ENCODE peak calls at places on chromosomes 1 and 21, in ten cellular contexts. J is neural progenitor cell, I is colonic mucosa, T is H9, F is fibroblast of lung, N is HCT116, K is PC-3, R is mesenchymal stem cell, S is IMR-90, E is GM23248. P is an unnamed sample.

GRCh38 chr1:72837781-72838180 is 555.4 kb upstream of the NEGR1 start:
- DNase-seq in K (no peak), T (peak; percentile 36), J (peak; percentile 54), F (no peak), R (no peak), N (no peak), S (no peak), E (no peak), I (no peak), P (no peak)

GRCh38 chr1:151713044-151713443 is 3.6 kb downstream of the CELF3 start:
- DNase-seq in F (no peak), T (no peak), K (no peak), J (no peak), E (no peak), N (no peak), S (no peak), R (no peak), I (peak; percentile 89), P (no peak)

GRCh38 chr1:39845569-39846566 is 37.4 kb downstream of the TRIT1 start:
- DNase-seq in F (peak; percentile 88), R (peak; percentile 87), I (peak; percentile 95), T (no peak), J (no peak), E (peak; percentile 47), K (peak; percentile 46), N (no peak), S (peak; percentile 89), P (peak; percentile 63)

GRCh38 chr1:220528679-220529529 is 968 bp downstream of the MARK1 start:
- DNase-seq in T (peak; percentile 48), I (peak; percentile 26), F (no peak), K (no peak), E (peak; percentile 23), S (no peak), N (no peak), R (no peak), J (peak; percentile 55), P (peak; percentile 57)

GRCh38 chr1:159790237-159790917 is 9.6 kb downstream of the DUSP23 start:
- DNase-seq in E (peak; percentile 47), J (peak; percentile 63), F (no peak), S (peak; percentile 10), I (no peak), K (peak; percentile 65), R (peak; percentile 11), T (peak; percentile 54), N (peak; percentile 24), P (peak; percentile 62)

GRCh38 chr1:233905416-233906051 is 1.1 kb downstream of the SLC35F3 start:
- DNase-seq in R (no peak), K (peak; percentile 46), T (peak; percentile 37), E (no peak), J (peak; percentile 48), I (no peak), F (peak; percentile 23), N (no peak), S (no peak), P (no peak)

GRCh38 chr1:66503841-66504470 is 30.0 kb upstream of the SGIP1 start:
- DNase-seq in S (peak; percentile 81), R (peak; percentile 81), E (peak; percentile 81), I (peak; percentile 39), K (peak; percentile 85), J (peak; percentile 74), T (peak; percentile 58), F (peak; percentile 59), N (peak; percentile 68), P (peak; percentile 84)

GRCh38 chr1:214330240-214330639 is 49.3 kb downstream of the SMYD2 start:
- DNase-seq in F (no peak), I (no peak), J (no peak), K (no peak), T (no peak), N (no peak), R (no peak), E (no peak), S (no peak), P (no peak)

GRCh38 chr1:226425431-226426031 is 17.6 kb upstream of the PARP1 start:
- DNase-seq in N (no peak), S (no peak), I (no peak), K (no peak), F (no peak), E (no peak), T (no peak), J (no peak), R (no peak), P (no peak)

GRCh38 chr1:196128835-196129234 is 479.4 kb downstream of the KCNT2 start:
- DNase-seq in K (no peak), I (no peak), T (no peak), F (no peak), S (no peak), R (no peak), N (no peak), E (no peak), J (no peak), P (peak; percentile 16)

GRCh38 chr1:18373882-18374493 is 106.7 kb upstream of the KLHDC7A start:
- DNase-seq in S (no peak), K (no peak), T (peak; percentile 86), F (no peak), N (no peak), I (peak; percentile 27), E (no peak), J (peak; percentile 75), R (no peak), P (no peak)

GRCh38 chr1:93625582-93626327 is 55.9 kb downstream of the BCAR3 start:
- DNase-seq in N (no peak), R (peak; percentile 73), E (peak; percentile 89), I (no peak), T (no peak), F (peak; percentile 98), S (peak; percentile 93), J (no peak), K (peak; percentile 60), P (peak; percentile 62)

GRCh38 chr1:85576642-85577420 is 3.7 kb upstream of the CCN1 start:
- DNase-seq in R (peak; percentile 94), E (peak; percentile 96), T (peak; percentile 83), S (peak; percentile 88), I (peak; percentile 74), N (peak; percentile 65), J (peak; percentile 93), K (peak; percentile 88), F (peak; percentile 90), P (peak; percentile 97)

GRCh38 chr1:241533375-241534115 is 1.4 kb downstream of the KMO start:
- DNase-seq in N (no peak), S (no peak), K (peak; percentile 65), F (no peak), I (no peak), J (no peak), R (peak; percentile 10), T (no peak), E (no peak), P (peak; percentile 8)
- H3K9ac ChIP-seq in N (no peak overlapping the region), S (no peak overlapping the region), K (no peak overlapping the region), F (no peak overlapping the region), I (no peak overlapping the region), J (no peak overlapping the region), R (no peak overlapping the region), T (no peak overlapping the region), E (no peak overlapping the region), P (no peak overlapping the region)

GRCh38 chr1:38420666-38421065 is 374.1 kb upstream of the POU3F1 start:
- DNase-seq in F (no peak), S (no peak), K (no peak), E (no peak), J (peak; percentile 57), I (no peak), T (no peak), N (no peak), R (no peak), P (no peak)
- H3K9me3 ChIP-seq in F (no peaks in the 10 kb centered on the region), S (no peaks in the 10 kb centered on the region), K (no peaks in the 10 kb centered on the region), E (no peaks in the 10 kb centered on the region), J (no peaks in the 10 kb centered on the region), I (no peaks in the 10 kb centered on the region), T (peaks cover 21% of the 10 kb centered on the region), N (no peaks in the 10 kb centered on the region), R (no peaks in the 10 kb centered on the region), P (peaks cover 6% of the 10 kb centered on the region)

DNA sequence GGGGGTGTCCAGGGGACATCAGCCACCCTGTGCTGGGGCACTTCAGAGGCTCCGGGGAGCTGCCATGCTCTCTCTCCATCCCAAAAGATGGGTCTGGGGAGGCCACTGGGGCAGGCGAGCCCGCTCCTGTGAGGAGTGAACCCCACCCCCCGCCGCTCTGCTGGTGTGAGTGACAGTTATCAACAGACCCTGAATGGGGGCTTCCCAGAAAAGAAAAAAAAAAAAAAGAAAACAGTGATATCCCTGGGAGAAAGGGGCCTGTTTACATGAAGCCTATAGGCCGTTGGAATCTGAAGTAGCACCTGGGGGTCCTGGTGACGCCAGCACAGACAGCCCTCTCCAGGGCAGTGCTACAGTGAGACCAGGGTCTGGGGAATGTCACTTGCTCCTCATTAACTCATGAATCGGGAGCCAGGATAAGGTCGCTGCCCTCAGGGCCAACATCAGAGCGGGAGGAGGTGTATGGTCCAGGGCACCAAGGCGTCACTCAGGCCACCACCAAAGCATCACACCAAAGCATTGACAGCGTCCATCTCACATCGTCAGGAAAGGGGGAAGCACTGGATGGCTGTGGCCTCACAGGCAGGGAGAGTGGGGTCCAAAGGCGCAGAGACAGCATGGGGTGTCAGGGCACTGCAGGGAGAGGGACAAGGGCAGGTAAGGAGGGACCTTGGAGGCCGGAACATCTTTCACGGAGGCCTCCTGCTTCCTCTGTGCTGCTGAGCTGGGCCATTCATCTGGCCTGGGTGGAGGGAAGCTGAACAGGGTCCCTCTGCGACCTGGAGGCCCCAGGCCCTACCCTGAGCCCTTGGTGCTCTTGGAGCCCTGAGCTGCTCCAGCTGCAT is 8.4 kb upstream of the NPHP4 start:
- DNase-seq in T (no peak), R (no peak), F (no peak), I (no peak), E (no peak), J (no peak), K (no peak), N (no peak), S (no peak), P (no peak)
- H3K4me1 ChIP-seq in T (no peaks in the 10 kb centered on the region), R (peaks cover 12% of the 10 kb centered on the region), F (no peaks in the 10 kb centered on the region), I (no peaks in the 10 kb centered on the region), E (no peaks in the 10 kb centered on the region), J (peaks cover 28% of the 10 kb centered on the region), K (no peaks in the 10 kb centered on the region), N (peaks cover 7% of the 10 kb centered on the region), S (no peaks in the 10 kb centered on the region), P (no peaks in the 10 kb centered on the region)

GRCh38 chr21:36384885-36385232 is 333 bp upstream of the CHAF1B start:
- DNase-seq in F (no peak), N (no peak), K (no peak), T (no peak), I (no peak), S (no peak), E (no peak), R (no peak), J (no peak), P (no peak)
- H3K9ac ChIP-seq in F (no peak overlapping the region), N (peak overlapping the region; percentile 96), K (no peak overlapping the region), T (peak overlapping the region; percentile 8), I (no peak overlapping the region), S (no peak overlapping the region), E (no peak overlapping the region), R (no peak overlapping the region), J (no peak overlapping the region), P (no peak overlapping the region)

DNA sequence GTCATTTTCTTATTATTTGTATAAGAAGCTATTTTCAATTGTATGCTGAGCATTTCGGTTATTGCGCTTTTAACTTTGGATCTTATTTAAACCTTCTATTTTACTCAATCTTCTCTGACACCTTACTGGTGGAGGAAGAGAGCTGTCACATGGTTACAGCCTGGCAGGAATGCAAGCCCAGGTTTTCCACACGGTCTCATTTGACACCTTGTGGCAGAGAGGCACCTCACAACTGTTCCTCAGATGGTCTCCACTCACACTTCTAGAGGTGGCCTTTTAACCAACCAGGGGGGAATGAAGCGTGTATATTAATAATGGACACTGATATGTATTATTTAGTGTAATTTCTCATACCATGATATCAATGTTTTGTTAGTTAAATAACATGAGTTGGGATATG is 9.6 kb downstream of the OR2T33 start:
- DNase-seq in S (no peak), N (no peak), K (peak; percentile 52), E (no peak), J (no peak), I (no peak), F (no peak), R (no peak), T (no peak), P (no peak)
- H3K9me3 ChIP-seq in S (no peaks in the 10 kb centered on the region), N (no peaks in the 10 kb centered on the region), K (no peaks in the 10 kb centered on the region), E (no peaks in the 10 kb centered on the region), J (peaks cover 41% of the 10 kb centered on the region), I (no peaks in the 10 kb centered on the region), F (no peaks in the 10 kb centered on the region), R (peaks cover 28% of the 10 kb centered on the region), T (peaks cover 23% of the 10 kb centered on the region), P (no peaks in the 10 kb centered on the region)

P was measured in adipocyte.